ENCODE peak calls at places on chromosomes 4 and X, in four cellular contexts. I is breast epithelium, M is A549, B is lower lobe of right lung. G is an unnamed sample.

GRCh38 chr4:105140684-105141490 is 5.8 kb upstream of the TET2 start:
- DNase-seq in M (peak), B (no peak), I (no peak), G (no peak)

GRCh38 chr4:139619644-139620043 is 46.0 kb upstream of the MGST2 start:
- DNase-seq in M (no peak), B (no peak), I (no peak), G (no peak)

GRCh38 chrX:15605233-15605632 is 4.5 kb upstream of the ACE2 start:
- DNase-seq in I (no peak), M (no peak), B (no peak), G (no peak)

GRCh38 chrX:31717474-31717873 is 645.6 kb upstream of the FTHL17 start:
- DNase-seq in M (no peak), B (no peak), I (no peak), G (no peak)

GRCh38 chrX:53284684-53285447 is 3.5 kb upstream of the IQSEC2 start:
- DNase-seq in B (peak), I (peak), M (peak), G (peak)

GRCh38 chr4:51830146-51830545 is 12.8 kb upstream of the DCUN1D4 start:
- DNase-seq in B (no peak), M (no peak), I (no peak), G (no peak)

GRCh38 chrX:13165747-13166146 is 121.3 kb upstream of the FAM9C start:
- DNase-seq in B (no peak), M (no peak), I (no peak), G (no peak)

GRCh38 chrX:149570668-149571067 is 16.6 kb downstream of the MAGEA9B start:
- DNase-seq in M (no peak), I (peak), B (no peak), G (no peak)

GRCh38 chr4:143482753-143483362 is 30.6 kb upstream of the SMARCA5 start:
- DNase-seq in B (no peak), I (no peak), M (peak), G (no peak)

GRCh38 chr4:181372014-181372413 is 871.2 kb upstream of the TENM3 start:
- DNase-seq in I (no peak), M (no peak), B (no peak), G (no peak)

GRCh38 chr4:16031554-16032381 is 52.1 kb downstream of the PROM1 start:
- DNase-seq in I (no peak), M (no peak), B (no peak), G (no peak)

GRCh38 chrX:56615282-56615681 is 51.9 kb downstream of the UBQLN2 start:
- DNase-seq in I (no peak), B (no peak), M (no peak), G (no peak)

GRCh38 chrX:121195719-121196118 is 148.3 kb downstream of the GLUD2 start:
- DNase-seq in B (no peak), I (no peak), M (no peak), G (no peak)

GRCh38 chrX:83934220-83934619 is 73.3 kb downstream of the CYLC1 start:
- DNase-seq in I (no peak), M (no peak), B (no peak), G (no peak)

GRCh38 chrX:118736394-118737010 is 9.1 kb downstream of the IL13RA1 start:
- DNase-seq in I (no peak), B (no peak), M (no peak), G (no peak)

GRCh38 chr4:159390648-159391047 is 287.8 kb downstream of the RAPGEF2 start:
- DNase-seq in B (no peak), M (no peak), I (no peak), G (no peak)

GRCh38 chr4:182238355-182238931 is 4.8 kb upstream of the TENM3 start:
- DNase-seq in I (no peak), B (no peak), M (peak), G (no peak)

GRCh38 chrX:134173541-134174272 is 63.3 kb upstream of the CCDC160 start:
- DNase-seq in I (no peak), B (no peak), M (no peak), G (no peak)

GRCh38 chrX:84219551-84219950 is 31.6 kb upstream of the RPS6KA6 start:
- DNase-seq in B (no peak), M (no peak), I (no peak), G (no peak)

GRCh38 chr4:123869517-123870282 is 473.1 kb downstream of the SPRY1 start:
- DNase-seq in M (no peak), I (no peak), B (no peak), G (no peak)

GRCh38 chr4:46945062-46945461 is 36.0 kb upstream of the COX7B2 start:
- DNase-seq in B (no peak), M (no peak), I (no peak), G (no peak)

GRCh38 chr4:100960232-100960631 is 387.1 kb downstream of the PPP3CA start:
- DNase-seq in I (no peak), B (no peak), M (no peak), G (no peak)

GRCh38 chrX:71103110-71103983 is 3.2 kb downstream of the CXorf65 start:
- DNase-seq in M (no peak), I (no peak), B (peak), G (no peak)

GRCh38 chr4:90317785-90318184 is 190.6 kb downstream of the CCSER1 start:
- DNase-seq in I (no peak), B (no peak), M (no peak), G (no peak)

GRCh38 chr4:31325300-31325699 is 605.1 kb downstream of the PCDH7 start:
- DNase-seq in M (no peak), I (no peak), B (no peak), G (no peak)

GRCh38 chrX:130330706-130331105 is 9.0 kb upstream of the SLC25A14 start:
- DNase-seq in M (peak), I (no peak), B (peak), G (no peak)

GRCh38 chrX:152575331-152575730 is 62.4 kb upstream of the GABRQ start:
- DNase-seq in B (no peak), M (no peak), I (no peak), G (no peak)

GRCh38 chrX:74535211-74535621 is 79.2 kb downstream of the RLIM start:
- DNase-seq in I (no peak), M (no peak), B (no peak), G (no peak)

DNA sequence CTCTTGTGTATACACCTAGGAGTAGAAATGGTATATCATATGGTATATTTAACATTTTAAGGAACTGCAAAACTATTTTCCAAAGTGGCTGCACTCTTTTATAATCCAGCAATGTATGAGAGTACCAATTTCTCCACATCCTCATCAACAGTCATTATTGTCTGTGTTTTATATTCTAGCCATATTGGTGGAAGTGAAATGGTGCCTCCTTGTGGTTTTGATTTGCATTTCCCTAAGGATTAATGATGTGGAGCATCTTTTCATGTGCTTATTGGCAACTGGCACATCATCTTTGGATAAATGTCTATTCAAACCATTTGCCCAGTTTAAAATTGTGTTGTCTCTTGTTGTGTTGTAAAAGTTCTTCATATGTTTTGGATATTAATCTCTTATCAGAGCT is 9.6 kb downstream of the BMP15 start:
- DNase-seq in M (no peak), B (no peak), I (no peak), G (no peak)
- TF ChIP-seq CTCF in M (peak), B (peak), I (no peak), G (no peak)

GRCh38 chr4:14837860-14838259 is 164.4 kb upstream of the CPEB2 start:
- DNase-seq in I (peak), B (no peak), M (no peak), G (no peak)
- TF ChIP-seq CTCF in I (no peak), B (peak), M (no peak), G (no peak)

GRCh38 chr4:83252782-83253405 is 31.7 kb downstream of the COQ2 start:
- DNase-seq in B (peak), I (peak), M (peak), G (peak)
- TF ChIP-seq CTCF in B (peak), I (peak), M (peak), G (peak)

DNA sequence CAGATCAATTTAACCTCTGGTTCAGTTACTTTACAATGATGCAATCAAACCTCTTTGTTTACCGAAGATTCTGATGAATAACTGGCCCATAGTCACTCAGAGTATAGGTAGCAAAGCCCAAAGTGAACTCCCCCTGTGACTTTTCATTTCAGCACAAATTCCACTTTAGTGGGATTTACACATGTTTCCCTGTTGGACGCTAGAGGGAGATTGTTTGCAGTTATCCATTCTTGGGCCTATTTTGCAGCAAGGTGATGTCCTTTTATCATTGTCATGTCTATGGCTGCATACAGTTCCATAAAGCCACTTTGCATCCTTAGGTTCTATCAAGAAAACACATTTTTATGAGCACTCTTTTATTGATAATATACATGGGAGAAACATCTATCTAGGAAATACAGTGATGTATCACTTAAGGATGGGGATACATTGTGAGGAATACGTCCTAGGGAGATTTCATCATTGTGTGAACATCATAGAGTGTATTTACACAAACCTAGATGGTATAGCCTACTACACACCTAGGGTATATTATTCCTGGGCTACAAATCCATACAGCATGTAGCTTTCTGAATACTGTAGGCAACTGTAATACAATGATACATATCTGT is 14.5 kb upstream of the DKK2 start:
- DNase-seq in M (no peak), I (no peak), B (no peak), G (no peak)
- TF ChIP-seq CTCF in M (peak), I (no peak), B (peak), G (peak)

DNA sequence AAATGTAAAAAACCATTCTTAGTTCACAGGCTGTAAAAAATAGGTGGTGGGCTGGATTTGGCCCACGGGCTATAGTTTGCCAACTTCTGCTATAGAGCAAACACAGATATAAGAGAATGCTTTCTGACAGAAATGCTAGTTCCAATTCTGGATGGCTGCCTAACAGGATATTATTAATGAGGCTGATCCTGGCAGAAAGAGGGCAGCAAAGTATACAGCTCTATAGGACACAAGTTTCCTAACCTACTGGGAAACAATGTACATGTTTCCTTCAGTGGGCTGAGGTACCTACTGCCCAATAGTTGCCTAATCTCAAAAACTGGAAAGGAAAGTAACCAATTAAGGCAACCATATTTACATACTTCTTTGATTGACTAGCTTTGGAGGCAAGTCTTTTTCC is 58.2 kb upstream of the UCP1 start:
- DNase-seq in M (no peak), B (no peak), I (no peak), G (no peak)
- TF ChIP-seq CTCF in M (no peak), B (no peak), I (no peak), G (no peak)

GRCh38 chr4:84167579-84167978 is 331.5 kb downstream of the NKX6-1 start:
- DNase-seq in I (no peak), B (no peak), M (no peak), G (peak)
- TF ChIP-seq CTCF in I (no peak), B (no peak), M (no peak), G (peak)

GRCh38 chrX:38109042-38109904 is 102.9 kb downstream of the SYTL5 start:
- DNase-seq in I (no peak), M (no peak), B (no peak), G (no peak)
- TF ChIP-seq CTCF in I (no peak), M (no peak), B (no peak), G (no peak)

GRCh38 chr4:4326136-4326535 is 36.1 kb downstream of the ZBTB49 start:
- DNase-seq in B (no peak), M (no peak), I (no peak), G (no peak)

GRCh38 chr4:4328206-4328605 is 38.2 kb downstream of the ZBTB49 start:
- DNase-seq in I (no peak), M (no peak), B (no peak), G (no peak)

GRCh38 chr4:4329496-4329895 is 39.4 kb downstream of the ZBTB49 start:
- DNase-seq in M (no peak), I (no peak), B (no peak), G (no peak)

GRCh38 chr4:4328840-4329239 is 38.8 kb downstream of the ZBTB49 start:
- DNase-seq in B (no peak), M (no peak), I (no peak), G (no peak)

GRCh38 chr4:4327652-4328121 is 37.6 kb downstream of the ZBTB49 start:
- DNase-seq in I (no peak), M (peak), B (peak), G (no peak)
- TF ChIP-seq CTCF in I (no peak), M (no peak), B (peak), G (peak)

G was measured in D721Med.